ENCODE peak calls at places on chromosome 18, in five cellular contexts. P, A, R, L and J are unnamed samples.

GRCh38 chr18:31983976-31984375 is 34.6 kb upstream of the RNF125 start:
- DNase-seq in L (no peak), R (no peak), P (no peak), A (no peak), J (no peak)

GRCh38 chr18:2654828-2655152 is 736 bp upstream of the SMCHD1 start:
- DNase-seq in P (no peak), L (no peak), R (peak), A (no peak), J (no peak)

GRCh38 chr18:3511980-3512379 is 62.0 kb downstream of the TGIF1 start:
- DNase-seq in L (no peak), R (peak), A (no peak), P (peak), J (no peak)

GRCh38 chr18:14905350-14905749 is 157.4 kb downstream of the ANKRD30B start:
- DNase-seq in L (no peak), A (no peak), R (no peak), P (no peak), J (no peak)

GRCh38 chr18:21612125-21613100 is at the start of gene SNRPD1:
- DNase-seq in A (peak), P (peak), R (peak), L (peak), J (peak)

GRCh38 chr18:46899274-46899948 is 17.9 kb downstream of the PIAS2 start:
- DNase-seq in P (no peak), L (no peak), R (no peak), A (no peak), J (no peak)

GRCh38 chr18:37265382-37265781 is 300.2 kb downstream of the CELF4 start:
- DNase-seq in A (no peak), P (no peak), R (no peak), L (no peak), J (no peak)

GRCh38 chr18:48939368-48940097 is 11.2 kb downstream of the SMAD7 start:
- DNase-seq in R (no peak), A (peak), P (no peak), L (no peak), J (no peak)

GRCh38 chr18:23929362-23929940 is 85.1 kb upstream of the TTC39C start:
- DNase-seq in A (no peak), L (no peak), R (no peak), P (no peak), J (no peak)

GRCh38 chr18:79877163-79878091 is 74.0 kb downstream of the SLC66A2 start:
- DNase-seq in P (no peak), L (no peak), R (no peak), A (no peak), J (peak)

GRCh38 chr18:23619388-23619873 is 33.1 kb upstream of the NPC1 start:
- DNase-seq in R (no peak), P (no peak), A (peak), L (no peak), J (no peak)

GRCh38 chr18:28365406-28365805 is 188.5 kb upstream of the CDH2 start:
- DNase-seq in A (no peak), P (peak), L (no peak), R (no peak), J (no peak)

GRCh38 chr18:2908166-2908945 is 61.5 kb downstream of the EMILIN2 start:
- DNase-seq in A (no peak), R (no peak), L (no peak), P (no peak), J (no peak)

GRCh38 chr18:1914489-1914888 is 656.8 kb downstream of the METTL4 start:
- DNase-seq in R (peak), P (no peak), A (no peak), L (no peak), J (no peak)

GRCh38 chr18:77376043-77376732 is 126.5 kb downstream of the GALR1 start:
- DNase-seq in A (no peak), P (no peak), L (peak), R (no peak), J (no peak)

GRCh38 chr18:70074091-70074490 is 126.4 kb upstream of the CD226 start:
- DNase-seq in P (no peak), A (no peak), R (no peak), L (no peak), J (no peak)

GRCh38 chr18:55416791-55417190 is 171.2 kb downstream of the TCF4 start:
- DNase-seq in R (no peak), A (no peak), L (no peak), P (no peak), J (no peak)
- H3K27ac ChIP-seq in R (no peak), A (peak), L (no peak), P (no peak), J (no peak)

GRCh38 chr18:35662293-35663062 is 80.9 kb downstream of the GALNT1 start:
- DNase-seq in R (no peak), L (no peak), A (no peak), P (no peak), J (no peak)

GRCh38 chr18:35658112-35658511 is 76.6 kb downstream of the GALNT1 start:
- DNase-seq in A (no peak), P (no peak), R (no peak), L (no peak), J (no peak)

GRCh38 chr18:35661483-35662146 is 80.1 kb downstream of the GALNT1 start:
- DNase-seq in R (no peak), A (no peak), L (no peak), P (no peak), J (no peak)
- TF ChIP-seq CTCF in R (peak), A (no peak), L (no peak), P (peak), J (peak)

DNA sequence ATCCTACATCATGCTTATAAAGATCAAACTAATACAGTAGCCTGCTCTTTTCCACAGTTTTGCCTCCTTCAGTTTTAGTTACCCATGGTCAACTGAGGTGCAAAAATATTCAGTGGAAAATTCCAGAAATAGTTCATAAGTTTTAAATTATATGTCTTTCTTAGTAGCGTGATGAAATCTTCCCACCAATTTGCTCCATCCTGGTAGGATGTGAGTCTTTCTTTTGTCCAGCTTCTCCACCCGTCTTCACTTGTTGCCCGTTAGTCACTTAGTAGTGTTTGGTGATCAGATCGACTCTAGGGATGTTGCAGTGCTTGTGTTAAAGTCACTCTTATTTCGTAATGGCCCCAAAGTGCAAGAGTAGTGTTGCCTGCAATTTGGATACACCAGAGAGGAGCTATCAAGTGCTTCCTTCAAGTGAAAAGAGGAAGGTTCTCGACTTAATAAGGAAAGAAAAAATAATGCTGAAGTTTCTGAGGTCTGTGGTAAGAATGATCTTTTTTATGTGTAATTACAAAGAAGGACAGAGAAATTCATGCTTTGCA is 57.0 kb downstream of the CEP192 start:
- DNase-seq in R (no peak), A (no peak), L (no peak), P (no peak), J (no peak)
- H3K4me3 ChIP-seq in R (no peak), A (no peak), L (no peak), P (no peak), J (no peak)

GRCh38 chr18:9810216-9810804 is 75.5 kb upstream of the TXNDC2 start:
- DNase-seq in P (no peak), L (no peak), R (no peak), A (no peak), J (no peak)

GRCh38 chr18:9808530-9809241 is 77.1 kb upstream of the TXNDC2 start:
- DNase-seq in L (peak), A (peak), P (no peak), R (no peak), J (no peak)

GRCh38 chr18:9809686-9810085 is 76.1 kb upstream of the TXNDC2 start:
- DNase-seq in L (no peak), A (no peak), P (no peak), R (no peak), J (no peak)

GRCh38 chr18:9806905-9807304 is 78.9 kb upstream of the TXNDC2 start:
- DNase-seq in A (no peak), R (no peak), L (no peak), P (no peak), J (no peak)

DNA sequence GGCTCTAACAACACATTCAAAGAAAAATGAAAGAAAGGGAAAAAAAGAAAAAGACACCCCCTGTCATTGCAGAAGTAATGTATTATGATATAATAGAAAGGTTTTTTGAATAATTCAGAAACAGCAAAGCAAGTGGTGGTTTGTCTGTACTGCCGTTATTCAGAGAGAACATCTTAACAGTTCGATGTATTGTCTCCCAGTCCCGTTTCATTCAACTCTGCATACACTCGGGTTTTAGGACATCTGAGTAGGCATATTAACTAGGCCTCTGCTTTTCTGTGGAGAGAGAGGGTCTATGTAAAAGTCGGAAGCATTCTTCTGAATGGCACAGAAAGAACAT is 77.6 kb upstream of the TXNDC2 start:
- DNase-seq in R (no peak), A (no peak), P (no peak), L (no peak), J (no peak)
- H3K27ac ChIP-seq in R (no peak), A (peak), P (no peak), L (no peak), J (peak)

GRCh38 chr18:65398347-65398746 is 352.5 kb upstream of the CDH7 start:
- DNase-seq in R (no peak), P (no peak), L (no peak), A (no peak), J (no peak)
- TF ChIP-seq CTCF in R (no peak), P (no peak), L (no peak), A (no peak), J (no peak)

GRCh38 chr18:62757399-62758010 is 42.2 kb downstream of the PHLPP1 start:
- DNase-seq in A (no peak), L (peak), R (no peak), P (no peak), J (no peak)
- H3K4me3 ChIP-seq in A (no peak), L (no peak), R (no peak), P (no peak), J (no peak)

DNA sequence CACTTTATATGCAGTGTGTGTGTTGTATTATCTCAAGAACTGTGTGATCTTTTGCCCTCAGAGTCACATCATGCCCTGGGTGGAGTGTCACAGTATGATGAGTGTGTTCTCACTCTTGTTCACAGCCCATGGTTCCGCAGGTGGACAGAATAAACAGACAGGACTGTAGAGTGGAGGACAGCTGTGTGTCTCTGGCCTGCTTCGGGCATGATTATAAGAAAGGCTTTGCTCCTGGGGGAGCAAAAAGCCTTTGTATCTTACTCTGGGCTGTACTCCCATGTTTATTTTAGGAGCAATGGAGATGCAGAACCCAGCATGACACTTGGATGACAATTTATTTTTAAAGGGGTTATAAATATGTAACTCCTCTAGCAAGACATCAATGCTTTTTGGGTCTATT is 371.7 kb upstream of the MEX3C start:
- DNase-seq in L (no peak), P (no peak), R (no peak), A (no peak), J (no peak)
- H3K27ac ChIP-seq in L (no peak), P (no peak), R (no peak), A (peak), J (no peak)

GRCh38 chr18:58493516-58494253 is 135.2 kb downstream of the ALPK2 start:
- DNase-seq in L (peak), P (peak), A (peak), R (peak), J (no peak)
- TF ChIP-seq CTCF in L (peak), P (peak), A (peak), R (peak), J (peak)